ENCODE peak calls at places on chromosomes 13 and 19, in eight cellular contexts. One of them, this sample, is unnamed.

GRCh38 chr13:75910591-75910990 is 274.5 kb downstream of the LMO7 start:
- DNase-seq in neural progenitor cell: no peak
- DNase-seq in brain microvascular endothelial cell: no peak
- DNase-seq in A549: no peak
- DNase-seq in BJ: no peak
- DNase-seq in stomach: no peak
- DNase-seq in endodermal cell: no peak
- DNase-seq in mammary epithelial cell: no peak
- DNase-seq in this sample: peak

GRCh38 chr13:99434258-99434788 is 66.9 kb upstream of the TM9SF2 start:
- DNase-seq in neural progenitor cell: no peak
- DNase-seq in brain microvascular endothelial cell: no peak
- DNase-seq in A549: no peak
- DNase-seq in BJ: no peak
- DNase-seq in stomach: peak
- DNase-seq in endodermal cell: peak
- DNase-seq in mammary epithelial cell: no peak
- DNase-seq in this sample: no peak

GRCh38 chr13:83796364-83796763 is 85.9 kb downstream of the SLITRK1 start:
- DNase-seq in neural progenitor cell: no peak
- DNase-seq in brain microvascular endothelial cell: no peak
- DNase-seq in A549: no peak
- DNase-seq in BJ: no peak
- DNase-seq in stomach: no peak
- DNase-seq in endodermal cell: no peak
- DNase-seq in mammary epithelial cell: no peak
- DNase-seq in this sample: no peak

GRCh38 chr13:51559916-51560315 is 24.3 kb upstream of the WDFY2 start:
- DNase-seq in neural progenitor cell: no peak
- DNase-seq in brain microvascular endothelial cell: no peak
- DNase-seq in A549: no peak
- DNase-seq in BJ: no peak
- DNase-seq in stomach: no peak
- DNase-seq in endodermal cell: no peak
- DNase-seq in mammary epithelial cell: no peak
- DNase-seq in this sample: no peak

GRCh38 chr13:34971473-34971872 is 29.4 kb downstream of the NBEA start:
- DNase-seq in neural progenitor cell: no peak
- DNase-seq in brain microvascular endothelial cell: no peak
- DNase-seq in A549: no peak
- DNase-seq in BJ: no peak
- DNase-seq in stomach: no peak
- DNase-seq in endodermal cell: no peak
- DNase-seq in mammary epithelial cell: no peak
- DNase-seq in this sample: no peak

GRCh38 chr13:39364797-39365468 is 238.1 kb downstream of the LHFPL6 start:
- DNase-seq in neural progenitor cell: peak
- DNase-seq in brain microvascular endothelial cell: no peak
- DNase-seq in A549: no peak
- DNase-seq in BJ: no peak
- DNase-seq in stomach: no peak
- DNase-seq in endodermal cell: no peak
- DNase-seq in mammary epithelial cell: peak
- DNase-seq in this sample: peak

GRCh38 chr19:50793558-50794065 is 3.4 kb downstream of the ACP4 start:
- DNase-seq in neural progenitor cell: no peak
- DNase-seq in brain microvascular endothelial cell: no peak
- DNase-seq in A549: no peak
- DNase-seq in BJ: no peak
- DNase-seq in stomach: no peak
- DNase-seq in endodermal cell: no peak
- DNase-seq in mammary epithelial cell: no peak
- DNase-seq in this sample: no peak

GRCh38 chr13:97125051-97125809 is 96.9 kb upstream of the MBNL2 start:
- DNase-seq in neural progenitor cell: peak
- DNase-seq in brain microvascular endothelial cell: peak
- DNase-seq in A549: no peak
- DNase-seq in BJ: no peak
- DNase-seq in stomach: no peak
- DNase-seq in endodermal cell: no peak
- DNase-seq in mammary epithelial cell: peak
- DNase-seq in this sample: peak

GRCh38 chr19:13092608-13093260 is 9.9 kb downstream of the LYL1 start:
- DNase-seq in neural progenitor cell: no peak
- DNase-seq in brain microvascular endothelial cell: no peak
- DNase-seq in A549: no peak
- DNase-seq in BJ: no peak
- DNase-seq in stomach: no peak
- DNase-seq in endodermal cell: no peak
- DNase-seq in mammary epithelial cell: no peak
- DNase-seq in this sample: peak

GRCh38 chr13:46516624-46517318 is 36.2 kb upstream of the LRCH1 start:
- DNase-seq in neural progenitor cell: peak
- DNase-seq in brain microvascular endothelial cell: no peak
- DNase-seq in A549: no peak
- DNase-seq in BJ: no peak
- DNase-seq in stomach: no peak
- DNase-seq in endodermal cell: no peak
- DNase-seq in mammary epithelial cell: no peak
- DNase-seq in this sample: peak

GRCh38 chr19:18469245-18470107 is 31.5 kb upstream of the ISYNA1 start:
- DNase-seq in neural progenitor cell: peak
- DNase-seq in brain microvascular endothelial cell: peak
- DNase-seq in A549: peak
- DNase-seq in BJ: no peak
- DNase-seq in stomach: peak
- DNase-seq in endodermal cell: peak
- DNase-seq in mammary epithelial cell: no peak
- DNase-seq in this sample: peak

GRCh38 chr13:85519363-85519762 is 279.9 kb downstream of the SLITRK6 start:
- DNase-seq in neural progenitor cell: no peak
- DNase-seq in brain microvascular endothelial cell: no peak
- DNase-seq in A549: no peak
- DNase-seq in BJ: no peak
- DNase-seq in stomach: no peak
- DNase-seq in endodermal cell: no peak
- DNase-seq in mammary epithelial cell: no peak
- DNase-seq in this sample: no peak

GRCh38 chr13:65555973-65556372 is 1674.2 kb downstream of the PCDH9 start:
- DNase-seq in neural progenitor cell: no peak
- DNase-seq in brain microvascular endothelial cell: no peak
- DNase-seq in A549: no peak
- DNase-seq in BJ: no peak
- DNase-seq in stomach: no peak
- DNase-seq in endodermal cell: no peak
- DNase-seq in mammary epithelial cell: no peak
- DNase-seq in this sample: no peak

DNA sequence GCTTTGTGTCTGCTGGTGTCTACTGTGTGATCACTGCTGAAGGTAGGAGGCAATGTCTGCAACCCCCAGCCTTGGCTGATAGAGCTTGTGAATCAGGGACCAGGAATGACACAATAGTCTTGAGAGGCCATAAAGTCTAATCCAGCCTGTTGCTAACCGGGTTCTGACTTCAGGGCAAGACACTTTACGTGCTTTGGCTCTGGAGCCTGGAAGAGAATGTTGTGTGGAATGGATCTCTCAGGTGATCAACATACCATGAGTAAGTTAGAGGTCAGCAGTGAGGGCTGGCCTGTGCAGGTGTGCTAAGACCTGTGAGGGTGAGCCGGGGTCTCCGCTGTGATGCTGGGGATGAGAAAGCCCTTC is 5.6 kb downstream of the COL4A2 start:
- DNase-seq in neural progenitor cell: no peak
- DNase-seq in brain microvascular endothelial cell: peak
- DNase-seq in A549: no peak
- DNase-seq in BJ: peak
- DNase-seq in stomach: no peak
- DNase-seq in endodermal cell: peak
- DNase-seq in mammary epithelial cell: peak
- DNase-seq in this sample: peak
- TF ChIP-seq CTCF in neural progenitor cell: no peak
- TF ChIP-seq CTCF in brain microvascular endothelial cell: peak
- TF ChIP-seq CTCF in A549: no peak
- TF ChIP-seq CTCF in BJ: peak
- TF ChIP-seq CTCF in stomach: no peak
- TF ChIP-seq CTCF in endodermal cell: no peak
- TF ChIP-seq CTCF in mammary epithelial cell: no peak
- TF ChIP-seq CTCF in this sample: peak

DNA sequence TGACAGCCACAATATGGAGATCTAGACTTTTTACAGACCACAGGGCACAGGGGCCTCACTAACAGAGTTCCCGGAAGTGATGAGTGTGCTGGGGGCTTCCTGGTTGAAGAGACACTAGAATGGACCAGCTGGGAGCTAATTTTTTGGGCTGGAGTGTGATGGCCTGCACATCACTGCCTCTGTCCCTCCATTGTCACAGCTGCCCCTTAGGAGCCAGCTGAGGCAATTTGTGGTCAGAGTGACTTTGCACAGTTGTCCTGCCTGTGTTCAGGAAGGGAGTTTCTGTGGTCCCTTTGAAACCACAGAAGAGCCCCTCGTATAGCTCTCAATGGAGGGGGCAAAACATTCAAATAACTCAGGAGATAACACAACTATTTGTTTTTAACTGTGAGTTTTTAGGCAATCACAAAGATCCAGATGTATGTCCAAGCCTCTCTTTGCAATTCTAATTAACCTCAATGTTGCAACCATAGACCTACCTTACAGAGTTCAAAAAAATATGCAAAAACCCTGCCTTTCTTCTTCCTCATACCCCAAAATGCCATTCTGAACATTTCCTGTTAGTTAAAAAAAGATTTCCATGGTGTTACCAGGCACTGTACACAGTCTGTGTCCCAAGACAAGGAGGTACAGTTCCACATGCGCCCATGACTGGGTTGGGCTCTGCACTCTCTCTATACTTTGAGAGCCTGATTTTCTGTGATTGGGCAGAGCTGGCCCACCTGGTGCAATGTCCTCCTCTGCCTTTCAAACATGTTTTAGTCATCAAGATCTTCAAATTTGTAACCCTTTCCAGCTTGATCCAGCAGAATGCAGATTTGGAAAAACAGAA is 2.4 kb downstream of the ALOX5AP start:
- DNase-seq in neural progenitor cell: no peak
- DNase-seq in brain microvascular endothelial cell: no peak
- DNase-seq in A549: no peak
- DNase-seq in BJ: no peak
- DNase-seq in stomach: no peak
- DNase-seq in endodermal cell: no peak
- DNase-seq in mammary epithelial cell: no peak
- DNase-seq in this sample: no peak
- TF ChIP-seq CTCF in neural progenitor cell: no peak
- TF ChIP-seq CTCF in brain microvascular endothelial cell: no peak
- TF ChIP-seq CTCF in A549: no peak
- TF ChIP-seq CTCF in BJ: no peak
- TF ChIP-seq CTCF in stomach: no peak
- TF ChIP-seq CTCF in endodermal cell: no peak
- TF ChIP-seq CTCF in mammary epithelial cell: no peak
- TF ChIP-seq CTCF in this sample: no peak

GRCh38 chr19:48452255-48452654 is 3.1 kb upstream of the KCNJ14 start:
- DNase-seq in neural progenitor cell: no peak
- DNase-seq in brain microvascular endothelial cell: no peak
- DNase-seq in A549: no peak
- DNase-seq in BJ: no peak
- DNase-seq in stomach: peak
- DNase-seq in endodermal cell: peak
- DNase-seq in mammary epithelial cell: no peak
- DNase-seq in this sample: no peak

GRCh38 chr19:48450441-48450840 is 4.7 kb downstream of the GRWD1 start:
- DNase-seq in neural progenitor cell: no peak
- DNase-seq in brain microvascular endothelial cell: no peak
- DNase-seq in A549: no peak
- DNase-seq in BJ: no peak
- DNase-seq in stomach: no peak
- DNase-seq in endodermal cell: no peak
- DNase-seq in mammary epithelial cell: no peak
- DNase-seq in this sample: no peak

GRCh38 chr19:48448563-48448962 is 2.8 kb downstream of the GRWD1 start:
- DNase-seq in neural progenitor cell: no peak
- DNase-seq in brain microvascular endothelial cell: no peak
- DNase-seq in A549: no peak
- DNase-seq in BJ: no peak
- DNase-seq in stomach: no peak
- DNase-seq in endodermal cell: no peak
- DNase-seq in mammary epithelial cell: no peak
- DNase-seq in this sample: no peak

GRCh38 chr19:48452656-48453480 is 2.5 kb upstream of the KCNJ14 start:
- DNase-seq in neural progenitor cell: no peak
- DNase-seq in brain microvascular endothelial cell: no peak
- DNase-seq in A549: no peak
- DNase-seq in BJ: no peak
- DNase-seq in stomach: no peak
- DNase-seq in endodermal cell: no peak
- DNase-seq in mammary epithelial cell: no peak
- DNase-seq in this sample: no peak

GRCh38 chr19:48450863-48451262 is 4.5 kb upstream of the KCNJ14 start:
- DNase-seq in neural progenitor cell: no peak
- DNase-seq in brain microvascular endothelial cell: no peak
- DNase-seq in A549: no peak
- DNase-seq in BJ: no peak
- DNase-seq in stomach: no peak
- DNase-seq in endodermal cell: no peak
- DNase-seq in mammary epithelial cell: no peak
- DNase-seq in this sample: no peak
- TF ChIP-seq CTCF in neural progenitor cell: no peak
- TF ChIP-seq CTCF in brain microvascular endothelial cell: no peak
- TF ChIP-seq CTCF in A549: no peak
- TF ChIP-seq CTCF in BJ: no peak
- TF ChIP-seq CTCF in stomach: no peak
- TF ChIP-seq CTCF in endodermal cell: no peak
- TF ChIP-seq CTCF in mammary epithelial cell: no peak
- TF ChIP-seq CTCF in this sample: no peak

DNA sequence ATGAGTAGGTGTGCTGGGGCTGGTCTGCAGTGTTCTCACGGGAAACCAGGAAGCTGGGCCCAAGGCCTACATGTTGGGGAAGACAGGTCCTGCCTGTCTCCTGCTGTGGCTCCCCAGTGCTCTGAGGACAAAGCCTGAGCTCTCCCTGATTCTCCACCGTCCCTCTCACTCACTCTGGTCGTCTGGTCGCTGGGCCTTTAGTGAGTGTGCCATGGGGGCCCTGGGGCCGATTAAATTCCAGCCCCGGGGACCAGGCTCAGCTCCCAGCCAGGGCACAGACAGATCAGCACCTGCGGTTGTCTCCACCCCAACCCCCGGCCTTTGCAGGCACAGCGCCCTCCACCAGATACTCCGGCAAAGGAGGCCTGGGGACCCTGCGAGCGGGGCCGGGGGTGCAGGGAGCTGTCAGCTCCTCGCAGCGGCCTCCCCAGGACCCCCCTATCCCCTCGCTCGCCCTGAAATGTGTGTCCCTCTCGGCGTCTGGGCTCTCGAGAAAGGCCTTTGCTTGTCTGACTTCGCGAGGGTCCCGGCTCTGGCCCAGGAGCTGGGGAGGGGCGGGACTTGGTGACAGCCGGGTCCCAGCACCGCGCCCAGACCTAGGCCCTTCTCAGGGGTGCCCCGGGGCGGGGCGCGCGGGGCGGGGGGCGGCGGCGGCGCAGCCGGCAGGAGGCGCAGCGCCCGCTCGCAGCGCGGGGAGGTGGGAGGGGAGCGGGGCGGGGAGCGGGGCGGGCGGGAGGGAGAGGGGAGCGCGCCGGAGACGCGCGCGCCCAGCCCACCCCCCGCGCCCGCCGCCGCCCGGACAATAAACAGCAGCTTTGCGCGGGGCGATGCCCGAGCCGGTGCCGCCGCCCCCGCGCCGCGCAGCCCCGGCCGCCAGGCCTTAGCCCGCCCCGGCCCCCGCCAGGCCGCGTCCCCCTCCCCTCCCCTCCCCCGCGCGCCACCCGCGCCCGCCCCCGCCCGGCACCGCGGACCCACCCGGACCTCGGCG is at the start of gene PALM:
- DNase-seq in neural progenitor cell: peak
- DNase-seq in brain microvascular endothelial cell: no peak
- DNase-seq in A549: no peak
- DNase-seq in BJ: no peak
- DNase-seq in stomach: peak
- DNase-seq in endodermal cell: peak
- DNase-seq in mammary epithelial cell: no peak
- DNase-seq in this sample: no peak
- TF ChIP-seq CTCF in neural progenitor cell: peak
- TF ChIP-seq CTCF in brain microvascular endothelial cell: no peak
- TF ChIP-seq CTCF in A549: peak
- TF ChIP-seq CTCF in BJ: no peak
- TF ChIP-seq CTCF in stomach: no peak
- TF ChIP-seq CTCF in endodermal cell: peak
- TF ChIP-seq CTCF in mammary epithelial cell: no peak
- TF ChIP-seq CTCF in this sample: no peak

This sample was measured in AG10803.